ENCODE peak calls at places on chromosome 18, in ten cellular contexts. O is hepatocyte, K is HCT116, Y is A549, B is keratinocyte, V is left lung, P is ovary, A is cardiac muscle cell, X is GM23248, J is neural progenitor cell. M is an unnamed sample.

GRCh38 chr18:25350561-25351201 is 1.3 kb downstream of the ZNF521 start:
- DNase-seq in O (peak), K (no peak), Y (no peak), B (no peak), V (peak), P (peak), A (peak), X (peak), J (peak), M (no peak)

GRCh38 chr18:26656944-26657536 is 108.7 kb upstream of the KCTD1 start:
- DNase-seq in O (peak), K (no peak), Y (peak), B (no peak), V (peak), P (peak), A (peak), X (peak), J (peak), M (no peak)

GRCh38 chr18:62118324-62118723 is 68.5 kb downstream of the PIGN start:
- DNase-seq in O (no peak), K (no peak), Y (no peak), B (no peak), V (no peak), P (no peak), A (peak), X (peak), J (no peak), M (no peak)

GRCh38 chr18:3463052-3463451 is 13.1 kb downstream of the TGIF1 start:
- DNase-seq in O (no peak), K (no peak), Y (no peak), B (no peak), V (no peak), P (no peak), A (no peak), X (peak), J (no peak), M (no peak)

GRCh38 chr18:5998907-5999306 is 103.6 kb upstream of the TMEM200C start:
- DNase-seq in O (no peak), K (no peak), Y (no peak), B (no peak), V (no peak), P (no peak), A (no peak), X (no peak), J (no peak), M (no peak)

GRCh38 chr18:11857177-11857887 is 6.1 kb downstream of the CHMP1B start:
- DNase-seq in O (peak), K (peak), Y (peak), B (peak), V (no peak), P (peak), A (peak), X (peak), J (peak), M (no peak)

GRCh38 chr18:36349552-36349951 is 52.0 kb downstream of the FHOD3 start:
- DNase-seq in O (peak), K (no peak), Y (no peak), B (no peak), V (no peak), P (no peak), A (no peak), X (peak), J (no peak), M (no peak)

GRCh38 chr18:38801640-38802039 is 1236.0 kb upstream of the CELF4 start:
- DNase-seq in O (no peak), K (no peak), Y (no peak), B (no peak), V (no peak), P (no peak), A (no peak), X (no peak), J (peak), M (no peak)

GRCh38 chr18:67133669-67134068 is 382.9 kb downstream of the DSEL start:
- DNase-seq in O (no peak), K (no peak), Y (no peak), B (no peak), V (no peak), P (no peak), A (no peak), X (no peak), J (no peak), M (no peak)

GRCh38 chr18:48662021-48662661 is 123.3 kb downstream of the CTIF start:
- DNase-seq in O (peak), K (no peak), Y (peak), B (no peak), V (no peak), P (no peak), A (peak), X (peak), J (peak), M (no peak)

GRCh38 chr18:44107187-44107586 is 573.5 kb upstream of the SETBP1 start:
- DNase-seq in O (no peak), K (no peak), Y (no peak), B (no peak), V (no peak), P (no peak), A (peak), X (peak), J (no peak), M (no peak)

GRCh38 chr18:35635171-35635570 is 53.6 kb downstream of the GALNT1 start:
- DNase-seq in O (peak), K (no peak), Y (no peak), B (peak), V (no peak), P (no peak), A (no peak), X (peak), J (no peak), M (no peak)

GRCh38 chr18:26863122-26863879 is 2.2 kb downstream of the AQP4 start:
- DNase-seq in O (peak), K (no peak), Y (peak), B (no peak), V (peak), P (peak), A (peak), X (peak), J (peak), M (no peak)

GRCh38 chr18:66439670-66440069 is 164.2 kb downstream of the CDH19 start:
- DNase-seq in O (no peak), K (no peak), Y (no peak), B (no peak), V (peak), P (no peak), A (no peak), X (no peak), J (no peak), M (no peak)

GRCh38 chr18:45802814-45803492 is 22.5 kb upstream of the SIGLEC15 start:
- DNase-seq in O (peak), K (peak), Y (peak), B (peak), V (no peak), P (no peak), A (peak), X (peak), J (no peak), M (no peak)

GRCh38 chr18:37259711-37260110 is 305.9 kb downstream of the CELF4 start:
- DNase-seq in O (no peak), K (no peak), Y (no peak), B (no peak), V (no peak), P (no peak), A (no peak), X (no peak), J (no peak), M (no peak)

GRCh38 chr18:51125976-51126375 is 71.5 kb downstream of the MEX3C start:
- DNase-seq in O (no peak), K (no peak), Y (no peak), B (no peak), V (no peak), P (no peak), A (no peak), X (no peak), J (no peak), M (no peak)

GRCh38 chr18:44835555-44836156 is 155.0 kb downstream of the SETBP1 start:
- DNase-seq in O (no peak), K (no peak), Y (no peak), B (no peak), V (no peak), P (no peak), A (no peak), X (no peak), J (peak), M (no peak)

GRCh38 chr18:76972838-76973237 is 150.5 kb downstream of the ZNF236 start:
- DNase-seq in O (no peak), K (no peak), Y (no peak), B (no peak), V (no peak), P (no peak), A (peak), X (no peak), J (no peak), M (no peak)

GRCh38 chr18:48308027-48308635 is 101.1 kb downstream of the ZBTB7C start:
- DNase-seq in O (no peak), K (peak), Y (no peak), B (no peak), V (no peak), P (no peak), A (no peak), X (no peak), J (no peak), M (no peak)

GRCh38 chr18:10927290-10927979 is 221.9 kb downstream of the PIEZO2 start:
- DNase-seq in O (no peak), K (no peak), Y (no peak), B (no peak), V (peak), P (peak), A (peak), X (peak), J (no peak), M (no peak)

GRCh38 chr18:3323900-3324299 is 62.0 kb downstream of the MYL12B start:
- DNase-seq in O (no peak), K (no peak), Y (no peak), B (no peak), V (no peak), P (no peak), A (peak), X (peak), J (no peak), M (no peak)

GRCh38 chr18:42296192-42296591 is 341.2 kb downstream of the PIK3C3 start:
- DNase-seq in O (no peak), K (no peak), Y (no peak), B (no peak), V (no peak), P (no peak), A (no peak), X (no peak), J (no peak), M (no peak)

GRCh38 chr18:75639468-75639831 is 211.9 kb upstream of the SMIM21 start:
- DNase-seq in O (no peak), K (no peak), Y (no peak), B (no peak), V (no peak), P (no peak), A (no peak), X (no peak), J (no peak), M (no peak)

GRCh38 chr18:15198116-15198389 is 450.1 kb downstream of the ANKRD30B start:
- DNase-seq in O (no peak), K (no peak), Y (no peak), B (no peak), V (peak), P (no peak), A (no peak), X (peak), J (no peak), M (no peak)

GRCh38 chr18:53745228-53745967 is 479.1 kb downstream of the MBD2 start:
- DNase-seq in O (no peak), K (no peak), Y (no peak), B (peak), V (no peak), P (no peak), A (peak), X (peak), J (no peak), M (no peak)

GRCh38 chr18:9771261-9771976 is 63.3 kb downstream of the RAB31 start:
- DNase-seq in O (peak), K (peak), Y (peak), B (no peak), V (peak), P (peak), A (peak), X (peak), J (peak), M (peak)

GRCh38 chr18:32576296-32576916 is 105.7 kb upstream of the GAREM1 start:
- DNase-seq in O (peak), K (no peak), Y (no peak), B (no peak), V (no peak), P (no peak), A (peak), X (peak), J (peak), M (no peak)

GRCh38 chr18:2515408-2515807 is 55.9 kb downstream of the METTL4 start:
- DNase-seq in O (no peak), K (peak), Y (peak), B (peak), V (no peak), P (no peak), A (peak), X (peak), J (no peak), M (no peak)

GRCh38 chr18:5890261-5890605 is 5.1 kb downstream of the TMEM200C start:
- DNase-seq in O (no peak), K (no peak), Y (no peak), B (no peak), V (no peak), P (no peak), A (no peak), X (no peak), J (no peak), M (no peak)

GRCh38 chr18:50240083-50240563 is 26.2 kb downstream of the CFAP53 start:
- DNase-seq in O (peak), K (peak), Y (no peak), B (peak), V (no peak), P (no peak), A (no peak), X (no peak), J (no peak), M (peak)

GRCh38 chr18:47968006-47968676 is 37.7 kb upstream of the SMAD2 start:
- DNase-seq in O (no peak), K (no peak), Y (peak), B (no peak), V (no peak), P (no peak), A (peak), X (peak), J (peak), M (no peak)

GRCh38 chr18:8756571-8756970 is 51.2 kb downstream of the MTCL1 start:
- DNase-seq in O (no peak), K (no peak), Y (no peak), B (no peak), V (no peak), P (no peak), A (no peak), X (no peak), J (no peak), M (no peak)

GRCh38 chr18:8757598-8757997 is 52.2 kb downstream of the MTCL1 start:
- DNase-seq in O (no peak), K (no peak), Y (no peak), B (no peak), V (no peak), P (no peak), A (no peak), X (peak), J (no peak), M (no peak)

GRCh38 chr18:8758466-8758865 is 53.1 kb downstream of the MTCL1 start:
- DNase-seq in O (no peak), K (no peak), Y (no peak), B (no peak), V (no peak), P (no peak), A (no peak), X (no peak), J (no peak), M (no peak)

GRCh38 chr18:8752329-8752728 is 47.0 kb downstream of the MTCL1 start:
- DNase-seq in O (no peak), K (no peak), Y (no peak), B (no peak), V (no peak), P (no peak), A (peak), X (peak), J (no peak), M (no peak)

GRCh38 chr18:8754995-8755955 is 49.9 kb downstream of the MTCL1 start:
- DNase-seq in O (no peak), K (no peak), Y (no peak), B (no peak), V (peak), P (no peak), A (peak), X (peak), J (no peak), M (peak)
- H3K27ac ChIP-seq in O (no peak), K (no peak), Y (no peak), B (peak), V (no peak), P (no peak), A (no peak), X (peak), J (no peak), M (peak)

GRCh38 chr18:34261865-34262780 is 37.4 kb upstream of the NOL4 start:
- DNase-seq in O (no peak), K (no peak), Y (no peak), B (no peak), V (no peak), P (no peak), A (no peak), X (no peak), J (no peak), M (no peak)

DNA sequence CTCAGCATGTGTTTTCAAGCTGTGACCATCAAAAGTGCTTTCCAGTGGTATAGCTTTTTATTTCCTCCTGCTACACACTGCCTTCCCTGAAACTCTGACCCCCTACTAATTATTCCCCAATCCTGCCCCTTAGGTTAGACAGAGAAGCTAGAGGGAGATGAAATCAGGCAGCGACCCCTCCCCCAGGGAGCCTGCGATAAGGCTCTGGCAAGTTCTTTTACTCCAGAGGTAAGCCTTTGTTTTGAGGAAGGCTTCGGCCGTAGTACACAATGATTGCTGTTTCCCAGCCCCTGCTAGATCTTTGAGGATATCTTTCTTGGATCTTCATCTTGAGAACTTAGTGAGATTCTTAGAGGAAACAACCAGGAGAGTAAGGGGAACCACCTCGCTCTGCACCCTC is 33.5 kb upstream of the NOL4 start:
- DNase-seq in O (no peak), K (no peak), Y (no peak), B (no peak), V (no peak), P (no peak), A (no peak), X (no peak), J (peak), M (no peak)
- H3K4me3 ChIP-seq in O (no peak), K (no peak), Y (no peak), B (no peak), V (no peak), P (no peak), A (no peak), X (no peak), J (no peak), M (no peak)

DNA sequence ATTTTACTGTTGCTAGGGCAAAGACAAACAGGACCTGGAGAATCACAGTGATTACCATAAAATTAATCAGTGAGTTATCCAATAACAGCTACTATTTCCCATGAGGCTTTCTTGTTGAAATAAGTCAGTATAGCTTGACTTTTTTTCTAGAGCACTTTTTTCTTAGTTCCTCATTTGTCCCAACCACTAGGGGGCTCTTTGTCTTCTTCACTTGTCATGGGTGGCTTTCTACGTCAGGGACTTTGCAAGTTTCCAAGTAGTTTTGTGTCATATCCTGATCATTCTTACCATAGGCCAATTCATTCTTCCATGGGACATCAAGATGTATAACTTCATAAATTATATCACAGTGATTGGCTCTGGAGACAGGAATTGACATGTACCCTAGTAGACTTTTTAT is 1019.6 kb upstream of the PIK3C3 start:
- DNase-seq in O (peak), K (no peak), Y (no peak), B (no peak), V (no peak), P (no peak), A (peak), X (peak), J (peak), M (no peak)
- H3K27ac ChIP-seq in O (no peak), K (no peak), Y (no peak), B (no peak), V (no peak), P (no peak), A (no peak), X (no peak), J (no peak), M (no peak)

GRCh38 chr18:23071285-23071684 is 64.0 kb upstream of the CABLES1 start:
- DNase-seq in O (no peak), K (no peak), Y (no peak), B (no peak), V (no peak), P (no peak), A (peak), X (peak), J (no peak), M (peak)
- H3K4me3 ChIP-seq in O (no peak), K (no peak), Y (no peak), B (no peak), V (no peak), P (no peak), A (no peak), X (no peak), J (no peak), M (peak)

GRCh38 chr18:55522011-55522410 is 66.0 kb downstream of the TCF4 start:
- DNase-seq in O (peak), K (no peak), Y (no peak), B (no peak), V (no peak), P (no peak), A (peak), X (no peak), J (peak), M (peak)
- H3K27ac ChIP-seq in O (no peak), K (no peak), Y (no peak), B (no peak), V (no peak), P (no peak), A (no peak), X (no peak), J (no peak), M (no peak)

GRCh38 chr18:79343567-79344207 is 52.0 kb upstream of the NFATC1 start:
- DNase-seq in O (no peak), K (no peak), Y (peak), B (no peak), V (no peak), P (no peak), A (no peak), X (no peak), J (no peak), M (no peak)
- H3K4me3 ChIP-seq in O (no peak), K (no peak), Y (peak), B (no peak), V (no peak), P (no peak), A (no peak), X (no peak), J (no peak), M (no peak)

DNA sequence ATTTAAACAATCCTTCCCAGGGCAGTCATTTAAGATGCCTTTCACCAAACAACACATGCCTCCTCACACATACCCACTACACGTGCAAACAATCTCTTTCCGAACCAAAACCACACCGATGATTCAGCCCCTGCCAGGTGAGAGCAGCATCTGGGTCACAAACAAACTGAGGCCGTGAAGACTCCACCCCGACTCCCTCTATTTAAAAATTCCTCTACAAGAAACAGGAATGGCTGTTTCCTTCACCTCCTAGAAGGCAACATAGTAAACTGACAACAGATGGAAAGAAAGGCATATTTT is 8.6 kb downstream of the CYB5A start:
- DNase-seq in O (no peak), K (no peak), Y (no peak), B (no peak), V (no peak), P (no peak), A (no peak), X (no peak), J (no peak), M (no peak)
- H3K27ac ChIP-seq in O (peak), K (no peak), Y (peak), B (no peak), V (peak), P (peak), A (no peak), X (no peak), J (no peak), M (no peak)

GRCh38 chr18:78238404-78239089 is 741.1 kb upstream of the SALL3 start:
- DNase-seq in O (no peak), K (no peak), Y (no peak), B (no peak), V (no peak), P (no peak), A (no peak), X (no peak), J (peak), M (no peak)
- H3K4me3 ChIP-seq in O (no peak), K (no peak), Y (no peak), B (no peak), V (no peak), P (no peak), A (no peak), X (no peak), J (no peak), M (no peak)

DNA sequence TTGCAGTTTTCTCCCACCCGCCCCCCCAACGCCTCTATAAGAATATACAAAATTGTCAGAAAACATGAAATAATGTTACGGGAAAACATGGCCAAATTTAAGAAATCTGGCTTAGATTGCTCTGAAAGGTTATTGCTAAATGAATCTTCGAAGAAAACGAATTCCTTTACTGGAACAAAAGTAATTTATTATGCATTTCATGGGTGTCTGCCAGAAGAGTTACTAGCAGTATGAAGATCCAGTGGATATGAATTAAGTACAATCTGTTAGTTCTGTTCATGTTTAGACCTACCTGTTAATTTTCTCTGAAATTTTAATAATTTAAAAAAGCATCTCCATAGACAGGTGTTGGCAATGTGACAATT is 21.9 kb downstream of the GATA6 start:
- DNase-seq in O (no peak), K (no peak), Y (no peak), B (no peak), V (no peak), P (no peak), A (peak), X (peak), J (no peak), M (no peak)
- H3K27ac ChIP-seq in O (peak), K (no peak), Y (no peak), B (no peak), V (no peak), P (peak), A (peak), X (peak), J (no peak), M (no peak)